ENCODE peak calls at places on chromosomes 3 and 15, in seven cellular contexts. One of them, this sample, is unnamed.

GRCh38 chr3:71355862-71356261 is 227.7 kb downstream of the FOXP1 start:
- DNase-seq in fibroblast of the conjunctiva: no peak
- DNase-seq in NCI-H1048: no peak
- DNase-seq in NCI-H1436: no peak
- DNase-seq in IMR-90: no peak
- DNase-seq in RWPE1: no peak
- DNase-seq in cardiac muscle cell: no peak
- DNase-seq in this sample: peak

GRCh38 chr3:58659051-58659675 is 7.4 kb downstream of the FAM3D start:
- DNase-seq in fibroblast of the conjunctiva: peak
- DNase-seq in NCI-H1048: no peak
- DNase-seq in NCI-H1436: no peak
- DNase-seq in IMR-90: peak
- DNase-seq in RWPE1: no peak
- DNase-seq in cardiac muscle cell: peak
- DNase-seq in this sample: no peak

GRCh38 chr15:79475312-79475711 is 43.2 kb downstream of the MINAR1 start:
- DNase-seq in fibroblast of the conjunctiva: no peak
- DNase-seq in NCI-H1048: no peak
- DNase-seq in NCI-H1436: no peak
- DNase-seq in IMR-90: peak
- DNase-seq in RWPE1: no peak
- DNase-seq in cardiac muscle cell: no peak
- DNase-seq in this sample: no peak

GRCh38 chr3:150721285-150722130 is 17.8 kb upstream of the ERICH6 start:
- DNase-seq in fibroblast of the conjunctiva: peak
- DNase-seq in NCI-H1048: peak
- DNase-seq in NCI-H1436: peak
- DNase-seq in IMR-90: peak
- DNase-seq in RWPE1: peak
- DNase-seq in cardiac muscle cell: peak
- DNase-seq in this sample: no peak

GRCh38 chr3:197951392-197951990 is 1.5 kb downstream of the RPL35A start:
- DNase-seq in fibroblast of the conjunctiva: no peak
- DNase-seq in NCI-H1048: no peak
- DNase-seq in NCI-H1436: no peak
- DNase-seq in IMR-90: no peak
- DNase-seq in RWPE1: no peak
- DNase-seq in cardiac muscle cell: no peak
- DNase-seq in this sample: no peak

GRCh38 chr3:36928220-36928619 is 16.6 kb downstream of the TRANK1 start:
- DNase-seq in fibroblast of the conjunctiva: no peak
- DNase-seq in NCI-H1048: no peak
- DNase-seq in NCI-H1436: no peak
- DNase-seq in IMR-90: no peak
- DNase-seq in RWPE1: no peak
- DNase-seq in cardiac muscle cell: no peak
- DNase-seq in this sample: no peak

GRCh38 chr3:188165596-188165995 is 11.6 kb downstream of the LPP start:
- DNase-seq in fibroblast of the conjunctiva: no peak
- DNase-seq in NCI-H1048: no peak
- DNase-seq in NCI-H1436: no peak
- DNase-seq in IMR-90: peak
- DNase-seq in RWPE1: no peak
- DNase-seq in cardiac muscle cell: no peak
- DNase-seq in this sample: peak

GRCh38 chr3:147656023-147656422 is 246.9 kb downstream of the ZIC1 start:
- DNase-seq in fibroblast of the conjunctiva: no peak
- DNase-seq in NCI-H1048: no peak
- DNase-seq in NCI-H1436: no peak
- DNase-seq in IMR-90: no peak
- DNase-seq in RWPE1: no peak
- DNase-seq in cardiac muscle cell: no peak
- DNase-seq in this sample: no peak

GRCh38 chr15:29638781-29639180 is 183.5 kb downstream of the TJP1 start:
- DNase-seq in fibroblast of the conjunctiva: no peak
- DNase-seq in NCI-H1048: no peak
- DNase-seq in NCI-H1436: no peak
- DNase-seq in IMR-90: peak
- DNase-seq in RWPE1: no peak
- DNase-seq in cardiac muscle cell: peak
- DNase-seq in this sample: no peak

GRCh38 chr3:54309601-54310000 is 187.2 kb downstream of the CACNA2D3 start:
- DNase-seq in fibroblast of the conjunctiva: no peak
- DNase-seq in NCI-H1048: no peak
- DNase-seq in NCI-H1436: no peak
- DNase-seq in IMR-90: no peak
- DNase-seq in RWPE1: no peak
- DNase-seq in cardiac muscle cell: no peak
- DNase-seq in this sample: no peak

GRCh38 chr3:53841296-53841695 is 4.9 kb downstream of the CHDH start:
- DNase-seq in fibroblast of the conjunctiva: no peak
- DNase-seq in NCI-H1048: no peak
- DNase-seq in NCI-H1436: no peak
- DNase-seq in IMR-90: no peak
- DNase-seq in RWPE1: no peak
- DNase-seq in cardiac muscle cell: no peak
- DNase-seq in this sample: no peak

GRCh38 chr15:37079726-37080125 is 20.6 kb downstream of the MEIS2 start:
- DNase-seq in fibroblast of the conjunctiva: no peak
- DNase-seq in NCI-H1048: no peak
- DNase-seq in NCI-H1436: no peak
- DNase-seq in IMR-90: peak
- DNase-seq in RWPE1: no peak
- DNase-seq in cardiac muscle cell: peak
- DNase-seq in this sample: no peak

GRCh38 chr3:13535905-13536304 is 13.0 kb upstream of the FBLN2 start:
- DNase-seq in fibroblast of the conjunctiva: no peak
- DNase-seq in NCI-H1048: no peak
- DNase-seq in NCI-H1436: no peak
- DNase-seq in IMR-90: no peak
- DNase-seq in RWPE1: no peak
- DNase-seq in cardiac muscle cell: no peak
- DNase-seq in this sample: no peak

GRCh38 chr3:55313701-55314100 is 173.4 kb downstream of the WNT5A start:
- DNase-seq in fibroblast of the conjunctiva: no peak
- DNase-seq in NCI-H1048: no peak
- DNase-seq in NCI-H1436: no peak
- DNase-seq in IMR-90: no peak
- DNase-seq in RWPE1: no peak
- DNase-seq in cardiac muscle cell: no peak
- DNase-seq in this sample: no peak

GRCh38 chr3:49799761-49800160 is at the start of gene CDHR4:
- DNase-seq in fibroblast of the conjunctiva: peak
- DNase-seq in NCI-H1048: no peak
- DNase-seq in NCI-H1436: no peak
- DNase-seq in IMR-90: peak
- DNase-seq in RWPE1: peak
- DNase-seq in cardiac muscle cell: peak
- DNase-seq in this sample: no peak

GRCh38 chr15:82966671-82967071 is 14.2 kb upstream of the HOMER2 start:
- DNase-seq in fibroblast of the conjunctiva: no peak
- DNase-seq in NCI-H1048: no peak
- DNase-seq in NCI-H1436: no peak
- DNase-seq in IMR-90: no peak
- DNase-seq in RWPE1: no peak
- DNase-seq in cardiac muscle cell: no peak
- DNase-seq in this sample: no peak

GRCh38 chr15:92091155-92091734 is 237.7 kb downstream of the SLCO3A1 start:
- DNase-seq in fibroblast of the conjunctiva: peak
- DNase-seq in NCI-H1048: no peak
- DNase-seq in NCI-H1436: no peak
- DNase-seq in IMR-90: peak
- DNase-seq in RWPE1: peak
- DNase-seq in cardiac muscle cell: peak
- DNase-seq in this sample: no peak

GRCh38 chr3:188472331-188472730 is 318.4 kb downstream of the LPP start:
- DNase-seq in fibroblast of the conjunctiva: no peak
- DNase-seq in NCI-H1048: no peak
- DNase-seq in NCI-H1436: no peak
- DNase-seq in IMR-90: peak
- DNase-seq in RWPE1: no peak
- DNase-seq in cardiac muscle cell: no peak
- DNase-seq in this sample: no peak

GRCh38 chr3:65151660-65152059 is 463.9 kb upstream of the ADAMTS9 start:
- DNase-seq in fibroblast of the conjunctiva: no peak
- DNase-seq in NCI-H1048: no peak
- DNase-seq in NCI-H1436: no peak
- DNase-seq in IMR-90: no peak
- DNase-seq in RWPE1: no peak
- DNase-seq in cardiac muscle cell: no peak
- DNase-seq in this sample: no peak

GRCh38 chr15:98658831-98659699 is 10.7 kb downstream of the IGF1R start:
- DNase-seq in fibroblast of the conjunctiva: no peak
- DNase-seq in NCI-H1048: no peak
- DNase-seq in NCI-H1436: no peak
- DNase-seq in IMR-90: peak
- DNase-seq in RWPE1: peak
- DNase-seq in cardiac muscle cell: peak
- DNase-seq in this sample: no peak

GRCh38 chr15:90553248-90553745 is 23.6 kb downstream of the CRTC3 start:
- DNase-seq in fibroblast of the conjunctiva: peak
- DNase-seq in NCI-H1048: no peak
- DNase-seq in NCI-H1436: no peak
- DNase-seq in IMR-90: peak
- DNase-seq in RWPE1: no peak
- DNase-seq in cardiac muscle cell: peak
- DNase-seq in this sample: no peak

GRCh38 chr15:100721758-100722550 is 119.6 kb downstream of the ASB7 start:
- DNase-seq in fibroblast of the conjunctiva: peak
- DNase-seq in NCI-H1048: no peak
- DNase-seq in NCI-H1436: no peak
- DNase-seq in IMR-90: peak
- DNase-seq in RWPE1: peak
- DNase-seq in cardiac muscle cell: peak
- DNase-seq in this sample: no peak